ENCODE peak calls at places on chromosomes 2 and 18, in nine cellular contexts. K is HCT116; R is thoracic aorta; P is pancreas; H is body of pancreas; Q is ovary; U is CD4-positive, alpha-beta T cell; F is GM23338; S is stomach. A is an unnamed sample.
A peak's percentile ranks its signal among the peaks of the same experiment; 100 is the strongest.

GRCh38 chr2:30862054-30862651 is 54.9 kb upstream of the CAPN13 start:
- DNase-seq in P (no peak), H (peak; percentile 64), F (peak; percentile 79), K (peak; percentile 55), Q (no peak), S (peak; percentile 71), R (no peak), U (peak; percentile 26), A (peak; percentile 72)

GRCh38 chr18:48006415-48007175 is 76.1 kb upstream of the SMAD2 start:
- DNase-seq in P (no peak), K (no peak), H (no peak), R (no peak), S (no peak), F (no peak), Q (no peak), U (no peak), A (no peak)

GRCh38 chr2:126761256-126761980 is 105.5 kb downstream of the GYPC start:
- DNase-seq in H (no peak), Q (no peak), F (no peak), K (no peak), U (no peak), S (no peak), P (no peak), R (no peak), A (no peak)

GRCh38 chr2:180520816-180521595 is 459.4 kb upstream of the UBE2E3 start:
- DNase-seq in K (peak; percentile 22), R (no peak), U (no peak), H (no peak), F (no peak), S (no peak), P (no peak), Q (no peak), A (peak; percentile 97)

GRCh38 chr2:233791151-233791882 is 13.2 kb downstream of the MROH2A start:
- DNase-seq in R (no peak), K (no peak), Q (no peak), U (no peak), P (no peak), S (peak; percentile 24), H (no peak), F (no peak), A (no peak)

GRCh38 chr18:52163478-52163877 is 176.5 kb upstream of the DCC start:
- DNase-seq in Q (no peak), H (no peak), F (no peak), K (no peak), S (no peak), U (no peak), R (no peak), P (no peak), A (no peak)

GRCh38 chr18:7177131-7177744 is 53.7 kb upstream of the LRRC30 start:
- DNase-seq in U (no peak), R (no peak), Q (peak; percentile 76), P (no peak), K (no peak), F (peak; percentile 72), S (no peak), H (peak; percentile 55), A (peak; percentile 62)

GRCh38 chr2:67848551-67848950 is 214.3 kb downstream of the C1D start:
- DNase-seq in F (no peak), Q (no peak), S (no peak), H (no peak), U (no peak), P (no peak), R (no peak), K (no peak), A (no peak)

GRCh38 chr2:176653856-176654443 is 384.7 kb downstream of the MTX2 start:
- DNase-seq in K (peak; percentile 72), R (no peak), U (no peak), P (no peak), Q (peak; percentile 70), S (peak; percentile 39), H (peak; percentile 31), F (peak; percentile 93), A (peak; percentile 68)

GRCh38 chr2:25098558-25099486 is 56.9 kb downstream of the EFR3B start:
- DNase-seq in K (no peak), S (no peak), U (no peak), Q (peak; percentile 72), P (no peak), R (no peak), F (no peak), H (no peak), A (peak; percentile 45)

GRCh38 chr2:165224941-165225340 is 14.3 kb upstream of the SCN2A start:
- DNase-seq in H (no peak), Q (no peak), F (no peak), U (no peak), K (no peak), P (no peak), R (no peak), S (no peak), A (no peak)

GRCh38 chr2:30769891-30770462 is 37.3 kb downstream of the CAPN13 start:
- DNase-seq in K (no peak), S (peak; percentile 21), Q (no peak), H (no peak), F (no peak), U (no peak), P (no peak), R (no peak), A (no peak)

GRCh38 chr18:79403723-79404566 is 8.2 kb downstream of the NFATC1 start:
- DNase-seq in F (no peak), Q (no peak), U (no peak), K (no peak), H (no peak), S (no peak), R (no peak), P (peak; percentile 34), A (peak; percentile 40)

GRCh38 chr18:64260810-64261209 is 111.9 kb upstream of the LINC00305 start:
- DNase-seq in Q (no peak), P (no peak), H (no peak), K (no peak), R (no peak), F (no peak), S (no peak), U (no peak), A (no peak)

GRCh38 chr18:41871229-41872000 is 83.6 kb upstream of the PIK3C3 start:
- DNase-seq in F (no peak), U (no peak), R (no peak), K (no peak), Q (no peak), P (no peak), S (no peak), H (no peak), A (peak; percentile 85)

GRCh38 chr18:49398331-49398730 is 62.1 kb downstream of the DYM start:
- DNase-seq in F (no peak), P (no peak), K (no peak), R (no peak), Q (no peak), S (no peak), U (no peak), H (no peak), A (no peak)
- TF ChIP-seq CTCF in F (no peak), P (no peak), K (no peak), R (no peak), Q (no peak), S (no peak), U (no peak), H (no peak), A (no peak)

DNA sequence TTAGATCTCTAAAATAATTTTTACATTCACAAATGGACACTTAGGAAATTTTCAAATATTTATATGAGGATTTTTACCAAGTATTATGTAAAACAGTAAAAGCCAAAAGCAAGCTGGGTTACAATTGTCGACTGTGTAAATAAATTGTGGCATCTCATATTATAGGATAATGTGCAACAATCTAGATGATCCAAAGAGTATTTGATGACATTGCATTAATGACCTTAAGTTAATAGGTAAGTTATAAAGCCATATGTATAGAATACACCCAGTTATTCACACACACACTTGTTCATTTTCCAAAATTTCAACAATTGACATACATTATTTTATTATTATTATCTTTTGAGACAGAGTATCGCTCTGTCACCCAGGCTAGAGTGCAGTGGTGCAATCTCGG is 69.3 kb downstream of the ATP8B1 start:
- DNase-seq in F (no peak), K (no peak), P (no peak), U (no peak), H (no peak), Q (no peak), S (no peak), R (no peak), A (no peak)
- H3K27me3 ChIP-seq in F (no peaks in the 10 kb centered on the region), K (no peaks in the 10 kb centered on the region), P (no peaks in the 10 kb centered on the region), U (no peaks in the 10 kb centered on the region), H (no peaks in the 10 kb centered on the region), Q (no peaks in the 10 kb centered on the region), S (no peaks in the 10 kb centered on the region), R (no peaks in the 10 kb centered on the region), A (no peaks in the 10 kb centered on the region)

DNA sequence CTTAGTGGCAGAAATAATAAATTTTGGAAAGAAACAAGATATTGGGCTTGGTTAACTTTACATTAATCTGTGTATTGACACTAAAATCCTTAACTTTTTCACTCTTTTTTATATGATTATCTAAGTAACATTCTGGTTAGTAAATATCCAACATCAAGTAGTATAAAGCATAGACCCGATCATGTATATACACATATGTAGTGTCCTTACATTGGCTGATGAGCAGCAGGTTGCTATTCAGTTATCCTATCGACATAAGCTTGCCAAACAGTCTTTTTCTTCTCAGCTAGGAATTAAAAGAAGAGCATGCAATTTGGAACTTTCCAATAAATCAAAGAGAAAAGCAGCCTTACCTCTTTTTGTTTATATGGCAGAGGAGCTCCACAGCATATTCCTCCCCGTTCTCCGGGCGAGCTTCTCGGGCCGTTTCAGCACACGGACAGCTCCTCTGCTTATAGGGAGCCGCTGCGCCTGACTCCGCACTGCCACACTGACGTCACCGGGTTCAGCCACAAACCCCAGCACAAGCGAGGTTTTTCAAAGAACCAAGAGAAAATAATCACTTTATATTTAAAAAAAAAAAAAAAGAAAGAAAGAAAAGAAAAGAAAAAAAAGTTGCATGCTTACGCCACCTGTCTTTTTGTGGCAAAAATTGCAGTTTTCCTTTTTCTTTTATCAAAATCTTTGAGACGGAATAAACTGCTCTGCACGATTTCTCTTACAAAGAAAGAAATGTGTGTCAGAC is at the start of gene SCG2:
- DNase-seq in P (peak; percentile 82), K (peak; percentile 59), Q (peak; percentile 81), F (peak; percentile 90), U (no peak), H (peak; percentile 69), R (peak; percentile 25), S (peak; percentile 61), A (peak; percentile 63)
- TF ChIP-seq CTCF in P (no peak), K (peak; percentile 27), Q (no peak), F (no peak), U (no peak), H (peak; percentile 41), R (no peak), S (no peak), A (no peak)

GRCh38 chr2:5914831-5915611 is 222.8 kb downstream of the SOX11 start:
- DNase-seq in H (no peak), R (no peak), K (no peak), U (no peak), F (peak; percentile 26), S (no peak), Q (no peak), P (no peak), A (no peak)

GRCh38 chr2:5911801-5912200 is 219.6 kb downstream of the SOX11 start:
- DNase-seq in K (no peak), F (no peak), Q (no peak), S (no peak), U (no peak), P (no peak), H (no peak), R (no peak), A (no peak)

GRCh38 chr2:5915926-5916325 is 223.7 kb downstream of the SOX11 start:
- DNase-seq in S (peak; percentile 67), P (no peak), K (no peak), F (peak; percentile 75), Q (no peak), R (no peak), U (no peak), H (peak; percentile 47), A (no peak)

GRCh38 chr2:5908030-5908429 is 215.8 kb downstream of the SOX11 start:
- DNase-seq in Q (no peak), R (no peak), H (no peak), S (no peak), P (no peak), F (no peak), U (no peak), K (no peak), A (no peak)

GRCh38 chr2:5913729-5914390 is 221.7 kb downstream of the SOX11 start:
- DNase-seq in S (no peak), Q (no peak), K (no peak), F (peak; percentile 57), P (no peak), H (no peak), R (no peak), U (no peak), A (no peak)
- H3K27me3 ChIP-seq in S (no peaks in the 10 kb centered on the region), Q (no peaks in the 10 kb centered on the region), K (no peaks in the 10 kb centered on the region), F (peaks cover 78% of the 10 kb centered on the region), P (no peaks in the 10 kb centered on the region), H (no peaks in the 10 kb centered on the region), R (no peaks in the 10 kb centered on the region), U (no peaks in the 10 kb centered on the region), A (no peaks in the 10 kb centered on the region)